ENCODE peak calls at places on chromosomes 6 and 20, in five cellular contexts. H is lower lobe of right lung, I is fibroblast of lung, K is neuronal stem cell, G is right cardiac atrium. X is an unnamed sample.

GRCh38 chr6:139544699-139545052 is 170.2 kb upstream of the CITED2 start:
- DNase-seq in H (no peak), I (no peak), K (no peak), G (no peak), X (no peak)

GRCh38 chr20:62548483-62548882 is 72.7 kb upstream of the GATA5 start:
- DNase-seq in H (no peak), I (no peak), K (no peak), G (no peak), X (no peak)

GRCh38 chr6:21739241-21739640 is 145.7 kb downstream of the SOX4 start:
- DNase-seq in H (no peak), I (no peak), K (no peak), G (no peak), X (no peak)

GRCh38 chr20:51456511-51457280 is 85.8 kb downstream of the NFATC2 start:
- DNase-seq in H (peak), I (peak), K (no peak), G (peak), X (peak)

GRCh38 chr20:20037960-20038359 is 14.3 kb downstream of the CRNKL1 start:
- DNase-seq in H (no peak), I (no peak), K (no peak), G (no peak), X (no peak)

GRCh38 chr20:14488756-14489479 is 151.5 kb upstream of the FLRT3 start:
- DNase-seq in H (no peak), I (no peak), K (no peak), G (no peak), X (no peak)

GRCh38 chr6:18177566-18177965 is 22.3 kb downstream of the KDM1B start:
- DNase-seq in H (no peak), I (no peak), K (no peak), G (no peak), X (no peak)

GRCh38 chr20:36359668-36360406 is 53.7 kb downstream of the DLGAP4 start:
- DNase-seq in H (no peak), I (no peak), K (no peak), G (no peak), X (no peak)

GRCh38 chr6:40427196-40427595 is 160.0 kb downstream of the LRFN2 start:
- DNase-seq in H (no peak), I (no peak), K (no peak), G (no peak), X (no peak)

DNA sequence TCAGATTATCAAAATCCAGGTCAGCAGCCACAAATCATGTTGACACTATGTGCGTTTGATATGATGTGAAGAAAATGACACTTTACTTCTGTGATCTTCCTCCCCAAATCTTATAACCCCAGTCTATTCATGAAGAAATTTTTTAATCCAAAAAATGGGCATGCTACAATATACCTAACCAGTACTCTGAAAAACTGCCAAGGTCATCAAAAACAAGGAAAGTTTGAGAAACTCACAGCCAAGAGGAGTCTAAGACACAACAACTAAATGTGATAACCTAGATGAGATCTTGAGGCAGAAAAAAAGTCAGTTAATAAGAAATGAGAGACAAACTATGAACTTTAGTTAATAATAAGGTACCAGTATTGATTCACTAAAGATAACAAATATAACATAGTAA is 200.6 kb upstream of the IRAK1BP1 start:
- DNase-seq in H (no peak), I (no peak), K (no peak), G (no peak), X (no peak)
- H3K4me3 ChIP-seq in H (no peak), I (no peak), K (no peak), G (no peak), X (no peak)

GRCh38 chr6:157556671-157557430 is 175.9 kb downstream of the ZDHHC14 start:
- DNase-seq in H (no peak), I (no peak), K (no peak), G (no peak), X (no peak)
- H3K4me3 ChIP-seq in H (no peak), I (no peak), K (no peak), G (no peak), X (no peak)

GRCh38 chr6:28607990-28608389 is 82.3 kb downstream of the GPX5 start:
- DNase-seq in H (no peak), I (no peak), K (no peak), G (no peak), X (no peak)

GRCh38 chr6:28603920-28604319 is 78.2 kb downstream of the GPX5 start:
- DNase-seq in H (no peak), I (no peak), K (no peak), G (no peak), X (no peak)

GRCh38 chr6:28609672-28610071 is 84.0 kb downstream of the GPX5 start:
- DNase-seq in H (no peak), I (no peak), K (no peak), G (no peak), X (no peak)

DNA sequence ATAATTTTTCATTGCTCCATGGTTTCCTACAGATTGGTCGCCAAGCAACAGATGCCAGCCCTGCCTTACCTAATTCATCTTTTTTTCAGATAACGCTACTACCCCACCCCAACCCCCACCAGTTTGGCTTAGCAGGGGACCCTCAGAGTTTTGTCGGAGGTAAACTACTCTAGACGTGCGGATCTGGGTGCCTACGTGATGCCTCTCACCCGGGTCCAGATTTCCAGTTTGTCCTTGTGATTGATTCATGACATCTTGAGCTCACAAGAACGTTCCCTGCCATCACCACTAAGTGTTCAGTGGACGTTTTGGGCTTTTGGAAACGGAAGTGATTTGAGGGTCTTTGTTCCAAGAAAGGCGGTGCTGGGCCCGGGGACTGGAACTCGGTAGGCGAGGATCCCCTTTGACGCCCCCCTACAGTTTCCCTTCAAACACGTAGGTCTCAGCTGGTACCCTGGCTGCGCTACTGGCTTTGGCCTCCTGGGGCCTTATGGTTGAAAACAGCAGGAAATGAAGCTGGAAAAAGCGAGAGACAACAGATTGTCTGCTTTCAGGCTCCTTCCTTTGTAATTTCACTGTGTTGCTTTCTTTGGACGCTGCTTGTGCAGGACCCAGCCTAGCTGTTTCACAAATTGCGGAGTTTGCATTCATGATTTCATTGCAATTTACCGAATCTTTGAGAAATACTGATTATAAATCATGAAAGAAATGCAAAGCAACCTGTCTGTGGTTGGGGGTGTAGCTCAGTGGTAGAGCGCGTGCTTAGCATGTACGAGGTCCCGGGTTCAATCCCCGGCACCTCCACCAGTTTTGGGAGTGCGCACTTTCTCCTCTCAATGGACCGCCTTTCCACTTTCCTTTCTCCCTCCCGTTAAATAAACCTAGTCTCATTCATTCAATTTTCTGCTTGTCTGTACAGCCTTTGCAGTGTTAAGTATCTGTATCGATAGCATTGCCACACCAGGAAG is 81.0 kb downstream of the GPX5 start:
- DNase-seq in H (no peak), I (peak), K (peak), G (peak), X (no peak)
- H3K4me3 ChIP-seq in H (no peak), I (peak), K (peak), G (no peak), X (peak)

GRCh38 chr20:57264151-57264792 is 2.2 kb downstream of the BMP7 start:
- DNase-seq in H (no peak), I (no peak), K (no peak), G (no peak), X (no peak)
- H3K4me3 ChIP-seq in H (peak), I (no peak), K (peak), G (peak), X (no peak)

GRCh38 chr6:10413850-10414765 is 766 bp downstream of the TFAP2A start:
- DNase-seq in H (no peak), I (no peak), K (no peak), G (no peak), X (peak)
- H3K4me3 ChIP-seq in H (peak), I (no peak), K (peak), G (peak), X (peak)

GRCh38 chr20:48797275-48797825 is 30.4 kb downstream of the PREX1 start:
- DNase-seq in H (peak), I (no peak), K (no peak), G (no peak), X (no peak)
- H3K4me3 ChIP-seq in H (no peak), I (no peak), K (no peak), G (no peak), X (no peak)

GRCh38 chr20:45372646-45373352 is 5.3 kb downstream of the TP53TG5 start:
- DNase-seq in H (peak), I (no peak), K (no peak), G (peak), X (no peak)
- H3K4me3 ChIP-seq in H (peak), I (no peak), K (no peak), G (no peak), X (no peak)

GRCh38 chr20:24636626-24637025 is 167.2 kb downstream of the SYNDIG1 start:
- DNase-seq in H (no peak), I (no peak), K (no peak), G (no peak), X (no peak)

GRCh38 chr20:24633521-24633920 is 164.1 kb downstream of the SYNDIG1 start:
- DNase-seq in H (no peak), I (no peak), K (no peak), G (no peak), X (no peak)

GRCh38 chr20:24633026-24633425 is 163.6 kb downstream of the SYNDIG1 start:
- DNase-seq in H (no peak), I (no peak), K (no peak), G (no peak), X (no peak)

GRCh38 chr20:24632581-24632980 is 163.2 kb downstream of the SYNDIG1 start:
- DNase-seq in H (no peak), I (no peak), K (no peak), G (no peak), X (no peak)

GRCh38 chr20:24634855-24635254 is 165.4 kb downstream of the SYNDIG1 start:
- DNase-seq in H (no peak), I (peak), K (no peak), G (no peak), X (no peak)
- H3K4me3 ChIP-seq in H (no peak), I (no peak), K (no peak), G (no peak), X (no peak)

GRCh38 chr6:135180458-135181332 is at the start of gene MYB:
- DNase-seq in H (peak), I (peak), K (peak), G (peak), X (no peak)

GRCh38 chr6:135182993-135183531 is 2.0 kb downstream of the MYB start:
- DNase-seq in H (peak), I (no peak), K (peak), G (no peak), X (no peak)

GRCh38 chr6:135181333-135182119 is 418 bp downstream of the MYB start:
- DNase-seq in H (no peak), I (peak), K (peak), G (no peak), X (no peak)

GRCh38 chr6:135182120-135182992 is 1.2 kb downstream of the MYB start:
- DNase-seq in H (peak), I (peak), K (peak), G (peak), X (no peak)

DNA sequence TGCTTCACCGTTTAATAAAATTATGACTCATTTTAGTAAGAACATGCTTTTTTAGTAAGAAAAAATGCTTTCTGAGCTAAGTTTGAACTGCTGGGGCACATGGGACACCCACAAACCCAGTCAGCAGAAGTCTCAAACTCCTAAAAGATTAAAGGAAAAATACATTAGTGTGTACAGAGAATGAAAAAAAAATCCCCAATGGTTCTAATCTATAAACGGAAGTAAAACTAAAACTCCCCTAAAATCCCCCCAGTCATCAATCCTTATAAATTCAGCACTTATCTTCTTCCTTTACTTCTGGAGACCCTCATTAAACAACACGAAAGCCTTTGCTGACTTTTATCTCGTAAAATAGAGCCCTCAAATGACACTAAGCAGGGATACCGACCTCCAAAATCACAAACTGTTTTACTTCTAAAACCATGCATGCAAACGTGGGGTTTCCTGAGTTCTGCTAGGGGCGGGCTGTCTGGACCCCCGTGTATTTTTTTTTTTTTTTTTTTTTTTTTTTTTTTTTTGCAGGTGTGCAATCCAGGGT is 1.1 kb upstream of the MYB start:
- DNase-seq in H (no peak), I (peak), K (peak), G (no peak), X (no peak)
- H3K4me3 ChIP-seq in H (peak), I (no peak), K (no peak), G (peak), X (no peak)